ENCODE peak calls at places on chromosomes 2 and 18, in ten cellular contexts. Q is A549; T is naive B cell; Z is B cell; D is NCI-H1092 treated with DMSO at 0.1 percent for 48 hours; A is smooth muscle cell of the brain vasculature; W is RKO; Y is activated CD4-positive, alpha-beta T cell treated with anti-CD3 and anti-CD28 coated beads, Interleukin-2, amount 50 U/mL, for 24 hours; X is NCI-H1930; C is stimulated activated effector memory CD8-positive, alpha-beta T cell treated with anti-CD3 and anti-CD28 coated beads, Interleukin-12 subunit alpha, Interleukin-12 subunit beta, amount 100 ng/mL, for 72 hours. L is an unnamed sample.

GRCh38 chr2:23602113-23602512 is 217.1 kb downstream of the KLHL29 start:
- DNase-seq in Q (peak), T (no peak), Z (no peak), D (no peak), A (peak), W (peak), Y (no peak), X (no peak), C (no peak), L (no peak)

GRCh38 chr18:26468931-26469340 is 79.4 kb downstream of the KCTD1 start:
- DNase-seq in Q (peak), T (no peak), Z (peak), D (peak), A (no peak), W (peak), Y (no peak), X (peak), C (no peak), L (peak)

GRCh38 chr2:127413782-127414743 is 4.2 kb upstream of the PROC start:
- DNase-seq in Q (peak), T (no peak), Z (no peak), D (no peak), A (no peak), W (peak), Y (no peak), X (no peak), C (no peak), L (no peak)

GRCh38 chr18:68972176-68972575 is 174.3 kb downstream of the CCDC102B start:
- DNase-seq in Q (no peak), T (no peak), Z (no peak), D (no peak), A (no peak), W (no peak), Y (no peak), X (no peak), C (no peak), L (no peak)

GRCh38 chr2:191486584-191487320 is 191.2 kb upstream of the NABP1 start:
- DNase-seq in Q (no peak), T (no peak), Z (no peak), D (no peak), A (peak), W (peak), Y (no peak), X (no peak), C (no peak), L (no peak)

GRCh38 chr2:41116106-41116797 is 664.4 kb upstream of the SLC8A1 start:
- DNase-seq in Q (no peak), T (no peak), Z (no peak), D (no peak), A (no peak), W (no peak), Y (no peak), X (no peak), C (no peak), L (no peak)

GRCh38 chr2:84768840-84769239 is 112.0 kb downstream of the TRABD2A start:
- DNase-seq in Q (no peak), T (no peak), Z (no peak), D (no peak), A (no peak), W (no peak), Y (no peak), X (no peak), C (no peak), L (no peak)

GRCh38 chr2:36635194-36635593 is 37.2 kb upstream of the FEZ2 start:
- DNase-seq in Q (no peak), T (no peak), Z (no peak), D (no peak), A (no peak), W (no peak), Y (no peak), X (no peak), C (no peak), L (no peak)

GRCh38 chr2:154402138-154402714 is 296.3 kb upstream of the KCNJ3 start:
- DNase-seq in Q (peak), T (no peak), Z (no peak), D (peak), A (no peak), W (peak), Y (no peak), X (peak), C (no peak), L (no peak)

GRCh38 chr2:235300368-235301201 is 193.3 kb upstream of the AGAP1 start:
- DNase-seq in Q (no peak), T (no peak), Z (no peak), D (peak), A (peak), W (no peak), Y (no peak), X (no peak), C (no peak), L (no peak)

GRCh38 chr18:59994357-59994756 is 94.6 kb downstream of the PMAIP1 start:
- DNase-seq in Q (peak), T (no peak), Z (peak), D (no peak), A (no peak), W (peak), Y (no peak), X (no peak), C (no peak), L (no peak)

GRCh38 chr2:71129114-71129890 is 727 bp downstream of the MCEE start:
- DNase-seq in Q (no peak), T (no peak), Z (no peak), D (peak), A (no peak), W (peak), Y (no peak), X (no peak), C (no peak), L (no peak)

GRCh38 chr2:33599943-33600192 is 769 bp upstream of the FAM98A start:
- DNase-seq in Q (no peak), T (no peak), Z (no peak), D (no peak), A (no peak), W (no peak), Y (no peak), X (no peak), C (no peak), L (no peak)

GRCh38 chr2:222024934-222025890 is 273.6 kb downstream of the PAX3 start:
- DNase-seq in Q (peak), T (no peak), Z (no peak), D (peak), A (peak), W (peak), Y (no peak), X (peak), C (no peak), L (no peak)

GRCh38 chr2:236052926-236053846 is 115.0 kb downstream of the GBX2 start:
- DNase-seq in Q (no peak), T (no peak), Z (no peak), D (no peak), A (no peak), W (no peak), Y (no peak), X (no peak), C (no peak), L (no peak)

GRCh38 chr2:15692551-15693377 is 101.1 kb downstream of the DDX1 start:
- DNase-seq in Q (no peak), T (no peak), Z (no peak), D (no peak), A (no peak), W (no peak), Y (no peak), X (no peak), C (no peak), L (no peak)

GRCh38 chr2:45433363-45433762 is 177.7 kb downstream of the SRBD1 start:
- DNase-seq in Q (no peak), T (no peak), Z (no peak), D (no peak), A (no peak), W (no peak), Y (no peak), X (no peak), C (no peak), L (no peak)

GRCh38 chr2:6556755-6557154 is 309.0 kb downstream of the CMPK2 start:
- DNase-seq in Q (peak), T (no peak), Z (no peak), D (no peak), A (peak), W (peak), Y (no peak), X (no peak), C (no peak), L (no peak)

GRCh38 chr2:10331702-10332401 is 29.1 kb downstream of the HPCAL1 start:
- DNase-seq in Q (no peak), T (peak), Z (peak), D (no peak), A (no peak), W (no peak), Y (peak), X (no peak), C (peak), L (peak)

GRCh38 chr2:101442667-101443061 is 32.2 kb downstream of the RFX8 start:
- DNase-seq in Q (peak), T (no peak), Z (no peak), D (no peak), A (no peak), W (no peak), Y (no peak), X (peak), C (no peak), L (no peak)

GRCh38 chr2:236642125-236642524 is 72.5 kb downstream of the ACKR3 start:
- DNase-seq in Q (no peak), T (no peak), Z (no peak), D (no peak), A (no peak), W (no peak), Y (no peak), X (no peak), C (no peak), L (no peak)

GRCh38 chr2:240932724-240933047 is 26.6 kb downstream of the CROCC2 start:
- DNase-seq in Q (no peak), T (no peak), Z (no peak), D (no peak), A (no peak), W (no peak), Y (no peak), X (no peak), C (no peak), L (no peak)

GRCh38 chr2:232483296-232483922 is 4.2 kb downstream of the ECEL1 start:
- DNase-seq in Q (no peak), T (no peak), Z (no peak), D (no peak), A (no peak), W (no peak), Y (no peak), X (no peak), C (no peak), L (no peak)

GRCh38 chr2:28958689-28959088 is 22.4 kb upstream of the TOGARAM2 start:
- DNase-seq in Q (peak), T (peak), Z (peak), D (peak), A (peak), W (peak), Y (peak), X (peak), C (peak), L (peak)

GRCh38 chr2:15744820-15745219 is 153.2 kb downstream of the DDX1 start:
- DNase-seq in Q (no peak), T (no peak), Z (no peak), D (no peak), A (no peak), W (no peak), Y (no peak), X (no peak), C (no peak), L (no peak)

GRCh38 chr2:206572725-206573124 is 69.6 kb upstream of the FAM237A start:
- DNase-seq in Q (no peak), T (no peak), Z (no peak), D (no peak), A (no peak), W (no peak), Y (no peak), X (no peak), C (no peak), L (no peak)

GRCh38 chr18:74994502-74995403 is 214.2 kb downstream of the PTGR3 start:
- DNase-seq in Q (no peak), T (no peak), Z (peak), D (peak), A (no peak), W (peak), Y (no peak), X (no peak), C (peak), L (peak)

GRCh38 chr2:71679481-71679880 is 226.1 kb downstream of the DYSF start:
- DNase-seq in Q (no peak), T (no peak), Z (no peak), D (no peak), A (no peak), W (no peak), Y (no peak), X (no peak), C (no peak), L (no peak)

GRCh38 chr2:101628050-101628392 is 69.5 kb upstream of the MAP4K4 start:
- DNase-seq in Q (no peak), T (no peak), Z (no peak), D (no peak), A (no peak), W (no peak), Y (no peak), X (no peak), C (no peak), L (no peak)

GRCh38 chr18:49933530-49933929 is 120.2 kb upstream of the ACAA2 start:
- DNase-seq in Q (no peak), T (no peak), Z (no peak), D (no peak), A (no peak), W (no peak), Y (no peak), X (no peak), C (no peak), L (no peak)

GRCh38 chr2:65661980-65662653 is 229.7 kb upstream of the SPRED2 start:
- DNase-seq in Q (no peak), T (no peak), Z (no peak), D (no peak), A (no peak), W (no peak), Y (no peak), X (no peak), C (no peak), L (no peak)

GRCh38 chr18:69968073-69968472 is 20.4 kb upstream of the CD226 start:
- DNase-seq in Q (no peak), T (no peak), Z (no peak), D (no peak), A (no peak), W (no peak), Y (no peak), X (no peak), C (no peak), L (no peak)

GRCh38 chr2:1659951-1660565 is 84.3 kb downstream of the PXDN start:
- DNase-seq in Q (no peak), T (no peak), Z (no peak), D (no peak), A (no peak), W (no peak), Y (no peak), X (no peak), C (no peak), L (no peak)

GRCh38 chr2:127220102-127220806 is at the start of gene CYP27C1:
- DNase-seq in Q (no peak), T (no peak), Z (peak), D (no peak), A (no peak), W (no peak), Y (no peak), X (no peak), C (no peak), L (no peak)

GRCh38 chr18:55588001-55588875 is at the start of gene TCF4:
- DNase-seq in Q (peak), T (peak), Z (peak), D (peak), A (no peak), W (no peak), Y (no peak), X (peak), C (no peak), L (peak)